ENCODE peak calls at places on chromosome 20, in five cellular contexts. M is endodermal cell, D is H7, Q is Kasumi-1, O is B cell. A is an unnamed sample.

GRCh38 chr20:973785-974194 is 28.3 kb downstream of the RSPO4 start:
- DNase-seq in D (peak; percentile 82), M (peak; percentile 75), O (no peak), Q (peak; percentile 64), A (peak; percentile 23)

GRCh38 chr20:19251958-19252669 is 39.7 kb downstream of the SLC24A3 start:
- DNase-seq in D (no peak), Q (no peak), O (no peak), M (no peak), A (no peak)

GRCh38 chr20:41848180-41848579 is 230.0 kb upstream of the CHD6 start:
- DNase-seq in O (no peak), M (no peak), D (no peak), Q (no peak), A (no peak)

GRCh38 chr20:2103454-2104153 is 2.0 kb downstream of the STK35 start:
- DNase-seq in M (no peak), D (peak; percentile 39), Q (no peak), O (no peak), A (no peak)

GRCh38 chr20:4384961-4385360 is 336.7 kb upstream of the PRND start:
- DNase-seq in O (no peak), M (no peak), Q (no peak), D (no peak), A (no peak)

GRCh38 chr20:52761867-52762266 is 210.3 kb upstream of the TSHZ2 start:
- DNase-seq in M (no peak), D (no peak), O (no peak), Q (no peak), A (no peak)

GRCh38 chr20:35311409-35311808 is 19.2 kb upstream of the FAM83C start:
- DNase-seq in D (no peak), O (no peak), M (no peak), Q (no peak), A (peak; percentile 67)

GRCh38 chr20:6014957-6015356 is 38.9 kb downstream of the LRRN4 start:
- DNase-seq in Q (no peak), M (no peak), D (no peak), O (no peak), A (no peak)

GRCh38 chr20:35575958-35576357 is 34.1 kb downstream of the ERGIC3 start:
- DNase-seq in Q (no peak), O (no peak), M (no peak), D (no peak), A (no peak)